ENCODE peak calls at places on chromosomes 16 and 17, in six cellular contexts. Y is breast epithelium, E is H1, T is esophagus squamous epithelium, M is DND-41, G is SK-N-SH. A is an unnamed sample.

GRCh38 chr17:5526821-5527598 is 40.6 kb downstream of the MIS12 start:
- DNase-seq in G (peak), E (no peak), M (no peak), Y (no peak), T (no peak), A (peak)

GRCh38 chr17:1047177-1047885 is 50.4 kb downstream of the TIMM22 start:
- DNase-seq in G (no peak), M (no peak), Y (no peak), T (no peak), E (no peak), A (peak)

GRCh38 chr17:7018331-7018964 is 4.4 kb upstream of the BCL6B start:
- DNase-seq in E (no peak), T (no peak), M (no peak), G (no peak), Y (peak), A (no peak)

GRCh38 chr17:2898255-2898926 is 102.2 kb downstream of the RAP1GAP2 start:
- DNase-seq in G (peak), T (no peak), E (no peak), Y (no peak), M (no peak), A (no peak)

GRCh38 chr16:78650675-78651074 is 551.2 kb downstream of the WWOX start:
- DNase-seq in E (no peak), G (no peak), M (no peak), Y (no peak), T (no peak), A (no peak)

GRCh38 chr17:78214706-78215061 is 631 bp downstream of the BIRC5 start:
- DNase-seq in T (no peak), M (peak), Y (no peak), G (no peak), E (no peak), A (no peak)

GRCh38 chr17:63601439-63602371 is 1.0 kb downstream of the TACO1 start:
- DNase-seq in G (no peak), T (no peak), E (no peak), M (no peak), Y (no peak), A (no peak)

GRCh38 chr17:15965510-15965909 is 20.6 kb downstream of the ADORA2B start:
- DNase-seq in T (no peak), Y (no peak), G (no peak), E (no peak), M (peak), A (no peak)

GRCh38 chr16:65098916-65099315 is 22.9 kb downstream of the CDH11 start:
- DNase-seq in G (no peak), M (no peak), E (no peak), Y (no peak), T (no peak), A (no peak)

GRCh38 chr17:83091257-83092141 is 12.1 kb downstream of the METRNL start:
- DNase-seq in G (no peak), E (no peak), T (no peak), M (no peak), Y (no peak), A (no peak)

GRCh38 chr17:50863931-50864330 is 2.2 kb downstream of the TOB1 start:
- DNase-seq in Y (no peak), M (no peak), T (no peak), E (no peak), G (no peak), A (no peak)

GRCh38 chr16:71626018-71626857 is at the start of gene MARVELD3:
- DNase-seq in E (peak), G (peak), T (no peak), M (no peak), Y (peak), A (no peak)

GRCh38 chr16:2009302-2009711 is 314 bp downstream of the ZNF598 start:
- DNase-seq in E (no peak), Y (no peak), T (no peak), M (peak), G (peak), A (no peak)

GRCh38 chr16:27759301-27759871 is 209.4 kb downstream of the KATNIP start:
- DNase-seq in M (no peak), Y (no peak), E (no peak), G (no peak), T (no peak), A (no peak)

GRCh38 chr17:4772235-4772613 is 538 bp downstream of the TM4SF5 start:
- DNase-seq in M (no peak), Y (no peak), G (peak), E (no peak), T (no peak), A (no peak)

GRCh38 chr17:4479340-4479981 is 19.2 kb upstream of the SPNS2 start:
- DNase-seq in G (no peak), M (no peak), T (no peak), Y (no peak), E (no peak), A (no peak)

DNA sequence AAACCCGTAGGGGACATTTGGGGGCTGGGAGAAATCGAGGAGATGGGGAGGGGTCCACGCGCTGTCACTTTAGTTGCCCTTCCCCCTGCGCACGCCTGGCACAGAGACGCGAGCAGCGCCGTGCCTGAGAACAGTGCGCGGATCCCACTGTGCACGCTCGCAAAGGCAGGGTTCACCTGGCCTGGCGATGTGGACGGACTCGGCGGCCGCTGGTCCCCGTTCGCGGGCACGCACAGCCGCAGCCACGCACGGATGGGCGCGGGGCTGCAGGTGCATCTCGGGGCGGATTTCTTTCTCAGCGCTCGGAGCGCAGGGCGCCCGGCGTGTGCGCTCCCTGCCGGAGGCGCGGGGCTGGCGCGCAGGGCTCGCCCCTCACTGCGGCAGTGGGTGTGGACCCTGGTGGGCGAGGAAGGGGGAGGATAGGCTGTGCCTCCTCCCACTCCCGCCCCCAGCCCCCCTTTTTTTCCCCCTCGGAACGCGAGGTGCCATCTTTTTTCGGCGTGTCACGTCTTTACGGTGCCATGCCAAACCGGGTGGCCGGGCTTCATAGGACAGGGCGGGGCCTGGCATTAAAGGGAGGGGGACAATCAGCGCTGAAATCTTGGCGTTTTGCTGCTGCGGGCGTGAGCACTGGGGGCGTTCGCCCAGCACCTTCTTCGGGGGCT is 1.1 kb downstream of the MAPT start:
- DNase-seq in E (peak), M (no peak), Y (no peak), T (no peak), G (peak), A (no peak)
- H3K4me3 ChIP-seq in E (peak), M (peak), Y (peak), T (peak), G (peak), A (peak)

GRCh38 chr16:66367968-66368891 is 1.7 kb downstream of the CDH5 start:
- DNase-seq in Y (no peak), G (no peak), T (no peak), E (no peak), M (no peak), A (no peak)
- H3K27ac ChIP-seq in Y (peak), G (no peak), T (peak), E (no peak), M (no peak), A (peak)

GRCh38 chr17:11627301-11627700 is 29.0 kb downstream of the DNAH9 start:
- DNase-seq in E (no peak), Y (no peak), T (no peak), G (no peak), M (no peak), A (no peak)

GRCh38 chr17:11628831-11629230 is 30.6 kb downstream of the DNAH9 start:
- DNase-seq in Y (no peak), M (no peak), G (no peak), T (no peak), E (no peak), A (no peak)

GRCh38 chr17:11625878-11626277 is 27.6 kb downstream of the DNAH9 start:
- DNase-seq in G (no peak), Y (no peak), E (no peak), M (no peak), T (no peak), A (no peak)

GRCh38 chr17:11624968-11625367 is 26.7 kb downstream of the DNAH9 start:
- DNase-seq in Y (no peak), T (no peak), E (no peak), M (no peak), G (no peak), A (no peak)

DNA sequence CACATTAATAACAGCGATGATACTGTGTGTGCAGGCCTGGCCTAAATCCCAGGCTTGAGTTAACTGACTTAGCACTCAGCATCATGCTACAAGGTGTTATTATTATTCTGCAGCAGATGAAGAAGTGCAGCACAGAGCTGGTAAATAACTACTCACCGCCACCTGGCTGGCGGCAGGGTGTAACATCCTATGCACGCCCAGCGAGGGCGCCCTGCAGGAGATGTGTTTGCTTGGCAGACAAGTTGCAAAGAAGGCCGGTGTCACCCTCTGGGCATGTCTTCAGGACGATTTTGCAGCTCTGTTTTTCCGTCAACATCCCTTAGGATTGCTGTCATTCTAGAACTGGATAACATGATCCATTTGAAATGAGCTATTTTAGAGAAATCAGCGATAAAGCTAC is 30.1 kb downstream of the DNAH9 start:
- DNase-seq in E (no peak), T (no peak), M (no peak), G (no peak), Y (no peak), A (no peak)
- TF ChIP-seq CTCF in E (peak), T (no peak), M (no peak), G (no peak), Y (no peak), A (no peak)

DNA sequence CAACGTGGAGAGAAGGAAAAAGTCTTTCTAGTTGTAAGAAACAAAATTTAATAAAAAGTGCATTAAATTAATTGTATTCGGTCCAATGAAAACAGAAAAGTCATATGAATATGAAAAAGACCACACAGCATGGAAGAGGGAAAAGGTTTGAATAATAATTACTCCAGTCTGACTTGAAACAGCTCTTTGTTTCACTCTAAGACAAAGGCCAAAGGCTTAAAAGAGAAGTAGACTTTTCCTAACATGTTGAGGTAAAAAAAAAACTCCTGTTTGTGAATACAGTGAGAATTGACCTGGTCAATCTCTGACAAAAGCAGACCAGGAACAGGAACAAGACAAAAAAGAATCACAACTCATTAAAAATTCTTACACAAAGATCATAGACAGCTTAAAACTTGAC is 429.8 kb downstream of the TOX3 start:
- DNase-seq in Y (no peak), M (no peak), T (no peak), G (no peak), E (no peak), A (no peak)
- H3K4me3 ChIP-seq in Y (no peak), M (no peak), T (no peak), G (no peak), E (no peak), A (no peak)

A was measured in AG04450.